ENCODE peak calls at places on chromosomes 3 and 15, in four cellular contexts. M is K562, J is WTC11, R is HepG2. Q is an unnamed sample.

GRCh38 chr3:148591525-148591924 is 106.2 kb upstream of the AGTR1 start:
- DNase-seq in M (no peak), R (no peak), J (no peak), Q (no peak)

GRCh38 chr15:58348095-58348812 is 83.5 kb upstream of the LIPC start:
- DNase-seq in M (no peak), J (no peak), R (peak), Q (no peak)

GRCh38 chr3:194046995-194047681 is 88.8 kb upstream of the HES1 start:
- DNase-seq in M (no peak), R (no peak), J (no peak), Q (no peak)

GRCh38 chr3:184584001-184584891 is 22.7 kb downstream of the EPHB3 start:
- DNase-seq in R (no peak), M (no peak), J (peak), Q (no peak)

GRCh38 chr3:116253511-116253910 is 191.8 kb downstream of the LSAMP start:
- DNase-seq in J (no peak), M (no peak), R (no peak), Q (no peak)

GRCh38 chr3:157938154-157938774 is 168.0 kb downstream of the SHOX2 start:
- DNase-seq in J (no peak), R (no peak), M (no peak), Q (no peak)

GRCh38 chr3:188006726-188007393 is 147.1 kb upstream of the LPP start:
- DNase-seq in J (no peak), M (no peak), R (no peak), Q (peak)

GRCh38 chr3:23256741-23257435 is 53.8 kb downstream of the UBE2E2 start:
- DNase-seq in R (no peak), M (no peak), J (no peak), Q (no peak)

GRCh38 chr3:138963161-138963560 is 16.1 kb downstream of the FOXL2NB start:
- DNase-seq in M (no peak), R (peak), J (no peak), Q (no peak)

DNA sequence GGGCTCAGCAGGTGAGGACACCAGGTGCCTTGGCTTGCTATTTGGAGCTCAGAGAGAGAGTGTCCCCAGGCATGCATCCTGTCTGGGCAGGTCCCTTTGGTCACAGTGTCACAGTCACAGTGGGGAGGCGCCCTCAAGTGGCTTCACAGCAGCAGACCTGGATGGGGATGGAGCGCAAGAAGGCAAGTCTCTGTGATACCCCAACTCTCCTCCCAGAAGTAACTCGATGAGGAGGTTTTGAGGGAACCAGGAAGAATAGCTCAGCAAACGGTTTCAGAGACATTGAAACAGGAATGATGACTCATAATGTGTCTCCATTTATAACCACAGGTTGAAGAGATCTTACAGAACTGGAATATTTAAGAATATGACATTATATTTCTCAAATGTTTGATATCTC is 66.5 kb upstream of the SH3GL3 start:
- DNase-seq in R (peak), J (peak), M (peak), Q (peak)
- TF ChIP-seq HMGXB4 in R (no peak), J (no peak), M (no peak), Q (no peak)

GRCh38 chr3:147215660-147216059 is 190.7 kb downstream of the ZIC4 start:
- DNase-seq in R (no peak), J (no peak), M (no peak), Q (no peak)
- TF ChIP-seq HMGXB4 in R (no peak), J (no peak), M (no peak), Q (no peak)

DNA sequence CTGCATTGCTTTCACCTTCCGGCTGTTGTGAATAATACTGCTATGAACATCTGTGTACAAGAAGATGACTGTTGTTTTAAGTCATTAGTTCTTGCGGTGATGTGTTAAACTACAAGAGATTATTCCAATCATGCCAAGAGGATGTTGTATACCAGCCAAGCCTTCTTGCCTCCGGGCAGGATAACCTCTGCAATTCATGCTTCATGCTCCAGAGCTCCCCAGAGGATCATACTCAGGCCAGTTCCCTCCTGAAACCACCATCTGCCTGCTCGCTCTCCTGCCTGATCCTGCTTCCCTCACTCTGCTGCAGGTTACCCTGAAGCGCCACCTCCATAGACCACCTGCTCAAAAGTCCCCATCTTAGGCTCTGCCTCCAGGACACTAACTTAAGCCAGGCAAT is 187.1 kb upstream of the PROK2 start:
- DNase-seq in J (no peak), R (no peak), M (no peak), Q (no peak)
- TF ChIP-seq HMGXB4 in J (no peak), R (no peak), M (no peak), Q (no peak)

GRCh38 chr15:89195836-89196235 is 25.5 kb downstream of the RLBP1 start:
- DNase-seq in J (no peak), M (no peak), R (no peak), Q (no peak)
- TF ChIP-seq HMGXB4 in J (no peak), M (no peak), R (no peak), Q (no peak)

DNA sequence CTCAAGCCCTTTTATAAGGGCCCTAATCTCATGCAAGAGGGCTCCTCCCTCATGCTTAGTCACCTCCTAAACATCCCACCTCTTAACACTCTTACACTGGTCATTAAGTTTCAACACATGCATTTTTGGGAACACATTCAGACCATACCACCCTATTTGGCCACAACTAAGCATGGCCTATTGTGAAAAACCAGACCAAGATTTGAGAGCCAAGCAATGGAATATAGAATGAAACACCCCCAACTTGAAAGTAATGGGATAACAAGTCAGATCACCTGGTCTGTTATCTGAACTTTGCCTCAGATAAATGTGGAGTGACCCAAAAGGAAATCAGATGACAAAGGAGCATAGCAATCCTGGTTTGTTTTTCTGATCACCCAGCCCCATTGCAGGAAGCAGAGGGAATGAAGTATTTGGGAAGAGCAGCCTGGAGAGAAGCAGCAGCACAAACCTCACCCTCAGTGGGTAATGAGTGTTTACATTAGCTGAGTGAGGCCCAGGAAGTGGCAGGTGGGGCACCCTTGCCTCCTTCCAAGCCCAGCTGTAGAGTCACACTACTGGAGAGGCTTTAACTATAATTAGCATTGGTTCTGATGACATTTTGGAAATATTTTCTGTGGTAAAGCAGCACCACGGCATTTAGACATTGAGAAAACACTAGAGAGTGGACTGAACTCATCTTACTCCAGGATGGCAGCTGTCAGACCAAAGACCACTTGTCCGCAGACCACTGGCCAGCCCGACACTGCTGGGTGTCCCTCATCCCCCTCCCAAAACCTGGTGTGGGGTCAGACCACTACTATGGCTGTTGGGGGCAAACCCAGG is 48.8 kb upstream of the PRTG start:
- DNase-seq in J (no peak), M (no peak), R (no peak), Q (no peak)
- TF ChIP-seq HMGXB4 in J (no peak), M (no peak), R (no peak), Q (no peak)

DNA sequence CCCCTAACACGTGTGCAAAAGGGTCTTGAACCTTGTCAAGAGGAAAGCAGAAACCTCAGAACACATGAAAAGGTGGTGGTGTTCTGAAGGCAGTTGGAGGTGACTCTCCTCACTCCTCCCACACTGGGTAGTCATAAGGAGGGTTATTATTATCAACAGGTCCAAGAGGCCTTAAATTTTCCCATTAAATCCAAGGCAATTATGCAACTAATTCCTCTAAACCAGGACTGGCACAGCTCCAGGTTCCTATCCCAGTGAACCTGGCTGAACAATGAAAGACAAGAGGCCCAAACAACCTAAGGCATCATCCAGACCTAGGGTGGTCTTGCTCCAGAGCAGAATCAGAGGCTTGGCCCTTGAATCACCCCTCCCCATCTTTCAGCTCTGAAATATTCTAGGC is 15.0 kb downstream of the MYLK start:
- DNase-seq in J (no peak), R (no peak), M (no peak), Q (no peak)
- TF ChIP-seq HMGXB4 in J (no peak), R (no peak), M (no peak), Q (no peak)

DNA sequence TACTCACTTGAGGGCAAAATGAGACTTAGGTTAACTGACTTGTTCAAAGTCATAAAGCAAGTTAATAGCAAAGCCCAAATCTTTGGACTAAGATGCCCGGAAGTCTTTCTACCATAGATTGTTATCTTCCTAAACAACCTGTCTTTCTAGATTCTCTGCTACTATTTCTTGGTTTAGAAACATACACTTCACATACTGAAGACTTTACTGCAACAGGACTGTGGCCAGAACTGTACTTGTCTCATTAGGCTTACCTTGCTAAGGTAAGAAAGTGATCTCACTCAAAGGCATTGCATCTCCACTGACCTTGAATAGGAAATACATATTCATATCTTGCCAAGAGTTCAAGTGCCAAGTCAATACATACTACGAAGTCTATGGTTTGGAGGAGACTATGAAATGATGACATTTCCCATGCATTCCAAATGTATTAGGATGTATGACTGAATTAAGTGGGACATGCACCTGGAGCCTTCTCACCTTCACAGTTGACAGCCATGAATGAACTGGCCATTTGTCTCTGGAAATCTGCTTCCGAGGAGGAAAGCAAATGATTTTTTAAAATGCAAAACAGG is 5.0 kb downstream of the ZDHHC3 start:
- DNase-seq in J (no peak), M (no peak), R (no peak), Q (no peak)
- TF ChIP-seq HMGXB4 in J (no peak), M (no peak), R (no peak), Q (no peak)

Q was measured in A549.